ENCODE peak calls at places on chromosome 22, in seven cellular contexts. One of them, this sample, is unnamed.

GRCh38 chr22:22397292-22397870 is 111.2 kb downstream of the ZNF280B start:
- DNase-seq in left ventricle myocardium inferior: peak
- DNase-seq in ovary: no peak
- DNase-seq in upper lobe of right lung: no peak
- DNase-seq in tibial artery: peak
- DNase-seq in heart right ventricle: no peak
- DNase-seq in A549: peak
- DNase-seq in this sample: no peak

GRCh38 chr22:47872761-47873535 is 1110.5 kb downstream of the TBC1D22A start:
- DNase-seq in left ventricle myocardium inferior: no peak
- DNase-seq in ovary: no peak
- DNase-seq in upper lobe of right lung: no peak
- DNase-seq in tibial artery: no peak
- DNase-seq in heart right ventricle: no peak
- DNase-seq in A549: no peak
- DNase-seq in this sample: no peak

GRCh38 chr22:23218867-23219251 is 38.5 kb downstream of the BCR start:
- DNase-seq in left ventricle myocardium inferior: peak
- DNase-seq in ovary: peak
- DNase-seq in upper lobe of right lung: peak
- DNase-seq in tibial artery: no peak
- DNase-seq in heart right ventricle: peak
- DNase-seq in A549: no peak
- DNase-seq in this sample: peak

GRCh38 chr22:39959640-39960447 is at the start of gene TMA7B:
- DNase-seq in left ventricle myocardium inferior: no peak
- DNase-seq in ovary: no peak
- DNase-seq in upper lobe of right lung: no peak
- DNase-seq in tibial artery: no peak
- DNase-seq in heart right ventricle: no peak
- DNase-seq in A549: peak
- DNase-seq in this sample: no peak

GRCh38 chr22:40951795-40952602 is 821 bp downstream of the RBX1 start:
- DNase-seq in left ventricle myocardium inferior: no peak
- DNase-seq in ovary: no peak
- DNase-seq in upper lobe of right lung: no peak
- DNase-seq in tibial artery: no peak
- DNase-seq in heart right ventricle: no peak
- DNase-seq in A549: no peak
- DNase-seq in this sample: no peak

GRCh38 chr22:39518996-39519680 is 1.2 kb upstream of the ATF4 start:
- DNase-seq in left ventricle myocardium inferior: no peak
- DNase-seq in ovary: no peak
- DNase-seq in upper lobe of right lung: no peak
- DNase-seq in tibial artery: no peak
- DNase-seq in heart right ventricle: no peak
- DNase-seq in A549: no peak
- DNase-seq in this sample: no peak

GRCh38 chr22:36439481-36440271 is 41.8 kb downstream of the TXN2 start:
- DNase-seq in left ventricle myocardium inferior: peak
- DNase-seq in ovary: peak
- DNase-seq in upper lobe of right lung: no peak
- DNase-seq in tibial artery: no peak
- DNase-seq in heart right ventricle: peak
- DNase-seq in A549: peak
- DNase-seq in this sample: no peak

GRCh38 chr22:46891382-46891951 is 129.0 kb downstream of the TBC1D22A start:
- DNase-seq in left ventricle myocardium inferior: no peak
- DNase-seq in ovary: no peak
- DNase-seq in upper lobe of right lung: no peak
- DNase-seq in tibial artery: no peak
- DNase-seq in heart right ventricle: no peak
- DNase-seq in A549: no peak
- DNase-seq in this sample: no peak

GRCh38 chr22:22023581-22024137 is 41.1 kb upstream of the TOP3B start:
- DNase-seq in left ventricle myocardium inferior: no peak
- DNase-seq in ovary: no peak
- DNase-seq in upper lobe of right lung: no peak
- DNase-seq in tibial artery: no peak
- DNase-seq in heart right ventricle: no peak
- DNase-seq in A549: no peak
- DNase-seq in this sample: no peak

GRCh38 chr22:48439560-48440135 is 1388.0 kb downstream of the BRD1 start:
- DNase-seq in left ventricle myocardium inferior: no peak
- DNase-seq in ovary: no peak
- DNase-seq in upper lobe of right lung: no peak
- DNase-seq in tibial artery: no peak
- DNase-seq in heart right ventricle: no peak
- DNase-seq in A549: no peak
- DNase-seq in this sample: peak

GRCh38 chr22:32830473-32830872 is 29.0 kb downstream of the TIMP3 start:
- DNase-seq in left ventricle myocardium inferior: peak
- DNase-seq in ovary: no peak
- DNase-seq in upper lobe of right lung: no peak
- DNase-seq in tibial artery: no peak
- DNase-seq in heart right ventricle: peak
- DNase-seq in A549: no peak
- DNase-seq in this sample: no peak

GRCh38 chr22:47333625-47334024 is 571.2 kb downstream of the TBC1D22A start:
- DNase-seq in left ventricle myocardium inferior: no peak
- DNase-seq in ovary: no peak
- DNase-seq in upper lobe of right lung: no peak
- DNase-seq in tibial artery: no peak
- DNase-seq in heart right ventricle: no peak
- DNase-seq in A549: peak
- DNase-seq in this sample: no peak

GRCh38 chr22:50710221-50710620 is 27.8 kb upstream of the ACR start:
- DNase-seq in left ventricle myocardium inferior: peak
- DNase-seq in ovary: no peak
- DNase-seq in upper lobe of right lung: peak
- DNase-seq in tibial artery: no peak
- DNase-seq in heart right ventricle: no peak
- DNase-seq in A549: no peak
- DNase-seq in this sample: peak

GRCh38 chr22:49740242-49740641 is 87.4 kb downstream of the BRD1 start:
- DNase-seq in left ventricle myocardium inferior: no peak
- DNase-seq in ovary: no peak
- DNase-seq in upper lobe of right lung: no peak
- DNase-seq in tibial artery: no peak
- DNase-seq in heart right ventricle: no peak
- DNase-seq in A549: no peak
- DNase-seq in this sample: peak

GRCh38 chr22:30968015-30968923 is at the start of gene MORC2:
- DNase-seq in left ventricle myocardium inferior: no peak
- DNase-seq in ovary: peak
- DNase-seq in upper lobe of right lung: peak
- DNase-seq in tibial artery: no peak
- DNase-seq in heart right ventricle: no peak
- DNase-seq in A549: peak
- DNase-seq in this sample: no peak

GRCh38 chr22:46661221-46661851 is 41.1 kb downstream of the GRAMD4 start:
- DNase-seq in left ventricle myocardium inferior: no peak
- DNase-seq in ovary: no peak
- DNase-seq in upper lobe of right lung: no peak
- DNase-seq in tibial artery: no peak
- DNase-seq in heart right ventricle: no peak
- DNase-seq in A549: peak
- DNase-seq in this sample: no peak

GRCh38 chr22:19488884-19489843 is 9.4 kb downstream of the CDC45 start:
- DNase-seq in left ventricle myocardium inferior: no peak
- DNase-seq in ovary: no peak
- DNase-seq in upper lobe of right lung: no peak
- DNase-seq in tibial artery: no peak
- DNase-seq in heart right ventricle: no peak
- DNase-seq in A549: peak
- DNase-seq in this sample: no peak
- TF ChIP-seq CTCF in left ventricle myocardium inferior: peak
- TF ChIP-seq CTCF in ovary: no peak
- TF ChIP-seq CTCF in upper lobe of right lung: no peak
- TF ChIP-seq CTCF in tibial artery: no peak
- TF ChIP-seq CTCF in heart right ventricle: no peak
- TF ChIP-seq CTCF in A549: no peak
- TF ChIP-seq CTCF in this sample: peak

DNA sequence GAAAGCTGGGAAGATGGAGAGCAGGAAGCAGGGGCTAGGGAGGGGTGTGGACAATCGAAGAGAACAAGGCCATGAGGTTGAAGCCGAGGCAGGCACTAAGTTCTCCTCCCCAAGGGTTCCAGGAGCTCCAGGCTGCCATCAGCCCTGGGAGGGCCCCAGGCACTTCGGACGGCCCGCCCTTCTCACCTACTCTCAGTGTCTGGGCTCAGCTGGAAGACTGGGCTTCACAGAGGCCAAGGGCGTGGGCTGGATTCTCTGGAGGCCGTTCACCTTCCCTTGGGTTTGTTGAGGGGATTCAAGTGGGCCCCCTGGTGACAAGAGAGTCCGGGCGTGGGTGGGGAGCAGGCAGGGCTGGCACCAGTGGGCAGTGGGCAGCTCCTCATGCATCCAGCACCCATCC is 74.5 kb downstream of the RTL6 start:
- DNase-seq in left ventricle myocardium inferior: no peak
- DNase-seq in ovary: no peak
- DNase-seq in upper lobe of right lung: peak
- DNase-seq in tibial artery: no peak
- DNase-seq in heart right ventricle: no peak
- DNase-seq in A549: no peak
- DNase-seq in this sample: no peak
- TF ChIP-seq CTCF in left ventricle myocardium inferior: no peak
- TF ChIP-seq CTCF in ovary: no peak
- TF ChIP-seq CTCF in upper lobe of right lung: no peak
- TF ChIP-seq CTCF in tibial artery: no peak
- TF ChIP-seq CTCF in heart right ventricle: no peak
- TF ChIP-seq CTCF in A549: no peak
- TF ChIP-seq CTCF in this sample: no peak

GRCh38 chr22:17164392-17165024 is 5.4 kb upstream of the HDHD5 start:
- DNase-seq in left ventricle myocardium inferior: no peak
- DNase-seq in ovary: no peak
- DNase-seq in upper lobe of right lung: no peak
- DNase-seq in tibial artery: no peak
- DNase-seq in heart right ventricle: no peak
- DNase-seq in A549: peak
- DNase-seq in this sample: no peak
- TF ChIP-seq CTCF in left ventricle myocardium inferior: no peak
- TF ChIP-seq CTCF in ovary: no peak
- TF ChIP-seq CTCF in upper lobe of right lung: no peak
- TF ChIP-seq CTCF in tibial artery: no peak
- TF ChIP-seq CTCF in heart right ventricle: no peak
- TF ChIP-seq CTCF in A549: no peak
- TF ChIP-seq CTCF in this sample: peak

GRCh38 chr22:35344956-35345690 is 35.8 kb upstream of the HMOX1 start:
- DNase-seq in left ventricle myocardium inferior: no peak
- DNase-seq in ovary: no peak
- DNase-seq in upper lobe of right lung: no peak
- DNase-seq in tibial artery: no peak
- DNase-seq in heart right ventricle: no peak
- DNase-seq in A549: no peak
- DNase-seq in this sample: no peak

GRCh38 chr22:35345808-35346505 is 34.9 kb upstream of the HMOX1 start:
- DNase-seq in left ventricle myocardium inferior: no peak
- DNase-seq in ovary: no peak
- DNase-seq in upper lobe of right lung: no peak
- DNase-seq in tibial artery: no peak
- DNase-seq in heart right ventricle: no peak
- DNase-seq in A549: no peak
- DNase-seq in this sample: no peak

GRCh38 chr22:35341090-35341874 is 39.6 kb upstream of the HMOX1 start:
- DNase-seq in left ventricle myocardium inferior: no peak
- DNase-seq in ovary: no peak
- DNase-seq in upper lobe of right lung: no peak
- DNase-seq in tibial artery: no peak
- DNase-seq in heart right ventricle: no peak
- DNase-seq in A549: no peak
- DNase-seq in this sample: no peak

GRCh38 chr22:35343664-35344550 is 37.0 kb upstream of the HMOX1 start:
- DNase-seq in left ventricle myocardium inferior: no peak
- DNase-seq in ovary: no peak
- DNase-seq in upper lobe of right lung: no peak
- DNase-seq in tibial artery: no peak
- DNase-seq in heart right ventricle: no peak
- DNase-seq in A549: no peak
- DNase-seq in this sample: no peak

DNA sequence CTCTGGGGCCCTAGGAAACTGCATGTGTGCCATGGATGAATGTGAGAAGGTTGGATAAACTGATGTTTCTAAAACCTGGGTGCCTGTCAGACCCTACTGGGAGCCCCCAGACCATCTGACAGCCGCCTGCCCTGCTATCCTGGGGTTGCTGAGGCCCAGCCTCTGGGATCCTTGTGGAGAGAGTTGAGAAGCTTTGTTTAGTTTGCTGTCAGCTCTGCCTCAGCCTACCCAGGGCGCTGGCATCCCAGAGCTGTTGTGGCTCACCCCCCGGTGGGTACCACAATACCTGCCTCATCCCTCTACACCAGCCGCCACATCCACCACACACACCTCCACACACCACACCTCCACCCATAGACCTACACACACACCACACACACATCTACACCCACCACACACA is 38.5 kb upstream of the HMOX1 start:
- DNase-seq in left ventricle myocardium inferior: no peak
- DNase-seq in ovary: no peak
- DNase-seq in upper lobe of right lung: no peak
- DNase-seq in tibial artery: no peak
- DNase-seq in heart right ventricle: no peak
- DNase-seq in A549: no peak
- DNase-seq in this sample: no peak
- TF ChIP-seq CTCF in left ventricle myocardium inferior: no peak
- TF ChIP-seq CTCF in ovary: no peak
- TF ChIP-seq CTCF in upper lobe of right lung: no peak
- TF ChIP-seq CTCF in tibial artery: no peak
- TF ChIP-seq CTCF in heart right ventricle: no peak
- TF ChIP-seq CTCF in A549: no peak
- TF ChIP-seq CTCF in this sample: no peak

This sample was measured in chondrocyte.